ENCODE peak calls at places on chromosomes 16 and 17, in four cellular contexts. T is K562, W is HCT116, E is GM12878. N is an unnamed sample.

GRCh38 chr17:67606471-67606870 is 111.3 kb upstream of the NOL11 start:
- DNase-seq in T (no peak), W (no peak), E (no peak), N (no peak)

GRCh38 chr17:27315322-27315721 is 21.4 kb downstream of the WSB1 start:
- DNase-seq in T (peak), W (no peak), E (no peak), N (no peak)

GRCh38 chr17:63542942-63543821 is 7.1 kb upstream of the DCAF7 start:
- DNase-seq in T (no peak), W (no peak), E (no peak), N (no peak)

GRCh38 chr17:39738568-39738901 is 797 bp downstream of the GRB7 start:
- DNase-seq in T (peak), W (no peak), E (no peak), N (peak)

GRCh38 chr17:66633322-66633965 is 201.5 kb upstream of the CACNG5 start:
- DNase-seq in T (no peak), W (no peak), E (no peak), N (no peak)

GRCh38 chr16:75483222-75483621 is 12.0 kb downstream of the CHST6 start:
- DNase-seq in T (no peak), W (peak), E (no peak), N (peak)

GRCh38 chr17:29683481-29683880 is 60.8 kb upstream of the CORO6 start:
- DNase-seq in T (no peak), W (no peak), E (no peak), N (no peak)

GRCh38 chr17:75232786-75233185 is 27.3 kb downstream of the NUP85 start:
- DNase-seq in T (no peak), W (no peak), E (no peak), N (no peak)

GRCh38 chr16:495127-495748 is 32.3 kb upstream of the CAPN15 start:
- DNase-seq in T (peak), W (no peak), E (no peak), N (peak)

GRCh38 chr17:41967141-41967920 is 736 bp downstream of the CNP start:
- DNase-seq in T (peak), W (peak), E (no peak), N (no peak)

GRCh38 chr17:80026359-80027042 is 9.2 kb downstream of the TBC1D16 start:
- DNase-seq in T (no peak), W (no peak), E (no peak), N (no peak)

GRCh38 chr17:42178817-42179216 is 2.1 kb downstream of the KCNH4 start:
- DNase-seq in T (no peak), W (no peak), E (no peak), N (no peak)

GRCh38 chr16:23957287-23957686 is 121.5 kb downstream of the PRKCB start:
- DNase-seq in T (no peak), W (no peak), E (no peak), N (no peak)

GRCh38 chr17:83096401-83097220 is 17.2 kb downstream of the METRNL start:
- DNase-seq in T (no peak), W (no peak), E (no peak), N (peak)

DNA sequence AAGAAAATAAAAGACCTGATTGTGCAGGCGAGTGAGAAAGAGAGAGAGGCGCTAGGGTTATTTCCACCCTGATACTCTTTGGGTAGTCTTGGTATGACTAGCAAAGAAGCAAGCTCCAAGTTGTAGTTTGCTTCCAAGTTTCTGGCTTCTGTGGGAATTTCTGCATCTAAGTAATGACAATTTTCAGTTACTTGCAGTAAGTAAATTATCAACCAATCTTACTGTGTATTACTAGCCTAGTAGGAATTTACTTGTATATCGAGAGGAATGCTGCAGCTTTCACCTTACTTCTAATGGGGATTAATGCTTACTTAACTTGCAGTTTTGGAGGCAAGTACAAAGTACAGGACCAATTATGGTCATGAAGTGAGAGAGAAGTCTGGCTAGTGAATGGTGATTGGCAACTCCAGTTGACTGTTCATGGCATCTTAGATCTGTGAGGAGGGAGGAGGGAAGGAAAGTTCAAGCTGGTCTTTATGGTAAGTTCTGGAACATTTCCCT is 31.9 kb downstream of the TENT4B start:
- DNase-seq in T (no peak), W (no peak), E (no peak), N (no peak)
- TF ChIP-seq JUND in T (no peak), W (no peak), E (no peak), N (no peak)

GRCh38 chr16:10760863-10761262 is 17.2 kb downstream of the NUBP1 start:
- DNase-seq in T (no peak), W (no peak), E (no peak), N (no peak)

GRCh38 chr16:10752843-10753523 is 9.3 kb downstream of the NUBP1 start:
- DNase-seq in T (no peak), W (no peak), E (peak), N (no peak)

GRCh38 chr16:10753670-10754069 is 10.0 kb downstream of the NUBP1 start:
- DNase-seq in T (no peak), W (no peak), E (no peak), N (no peak)

GRCh38 chr16:10754941-10755340 is 11.3 kb downstream of the NUBP1 start:
- DNase-seq in T (no peak), W (no peak), E (no peak), N (no peak)

GRCh38 chr16:10756574-10756973 is 12.9 kb downstream of the NUBP1 start:
- DNase-seq in T (no peak), W (no peak), E (no peak), N (no peak)
- TF ChIP-seq JUND in T (no peak), W (no peak), E (no peak), N (no peak)

DNA sequence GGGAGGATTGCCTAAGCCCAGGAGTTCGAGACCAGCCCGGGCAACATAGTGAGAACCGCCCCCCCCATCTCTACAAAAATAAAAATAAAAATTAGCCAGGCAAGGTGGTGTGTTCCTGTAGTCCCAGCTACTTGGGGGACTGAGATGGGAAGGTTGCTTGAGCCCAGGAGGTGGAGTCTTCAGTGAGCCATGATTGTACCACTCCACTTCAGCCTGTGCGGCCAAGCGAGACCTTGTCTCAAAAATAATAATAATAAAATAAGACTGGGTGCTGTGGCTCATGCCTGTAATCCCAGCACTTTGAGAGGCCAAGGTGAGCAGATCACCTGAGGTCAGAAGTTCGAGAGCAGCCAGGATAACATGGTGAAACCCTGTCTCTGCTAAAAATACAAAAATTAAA is 11.5 kb downstream of the PDP2 start:
- DNase-seq in T (no peak), W (no peak), E (no peak), N (no peak)
- TF ChIP-seq JUND in T (no peak), W (no peak), E (no peak), N (no peak)

GRCh38 chr16:67883872-67884261 is 818 bp upstream of the NRN1L start:
- DNase-seq in T (peak), W (peak), E (no peak), N (peak)
- TF ChIP-seq JUND in T (no peak), W (no peak), E (no peak), N (no peak)

N was measured in T47D.